ENCODE peak calls at places on chromosomes 12 and 14, in four cellular contexts. D is activated CD4-positive, alpha-beta T cell treated with anti-CD3 and anti-CD28 coated beads for 24 hours; E is Peyer's patch; P is activated T-cell treated with anti-CD3 and anti-CD28 coated beads for 1 hour. I is an unnamed sample.

GRCh38 chr12:123886931-123887582 is 85.6 kb downstream of the CCDC92 start:
- DNase-seq in D (no peak), E (no peak), P (no peak), I (no peak)

GRCh38 chr12:46382974-46383653 is 10.5 kb upstream of the SLC38A2 start:
- DNase-seq in D (peak), E (peak), P (peak), I (peak)

GRCh38 chr14:54642950-54643695 is 76.2 kb downstream of the SAMD4A start:
- DNase-seq in E (no peak), D (no peak), P (no peak), I (no peak)

GRCh38 chr12:101230547-101230946 is 20.5 kb upstream of the SLC5A8 start:
- DNase-seq in E (no peak), P (no peak), D (no peak), I (no peak)

GRCh38 chr12:108752387-108752786 is 21.1 kb upstream of the CORO1C start:
- DNase-seq in E (no peak), P (no peak), D (no peak), I (no peak)

GRCh38 chr14:67583711-67584644 is 16.1 kb downstream of the PIGH start:
- DNase-seq in D (no peak), E (peak), P (no peak), I (peak)

GRCh38 chr12:90621927-90622326 is 333.0 kb downstream of the CCER1 start:
- DNase-seq in P (no peak), E (no peak), D (no peak), I (no peak)

GRCh38 chr12:92419201-92419600 is 273.6 kb upstream of the BTG1 start:
- DNase-seq in D (no peak), P (no peak), E (no peak), I (no peak)

GRCh38 chr14:64950889-64951288 is 8.3 kb upstream of the GPX2 start:
- DNase-seq in E (no peak), D (no peak), P (no peak), I (no peak)

GRCh38 chr12:121568971-121569808 is 11.6 kb downstream of the KDM2B start:
- DNase-seq in P (no peak), E (no peak), D (no peak), I (no peak)

GRCh38 chr12:14252697-14253096 is 112.8 kb upstream of the ATF7IP start:
- DNase-seq in P (no peak), E (no peak), D (no peak), I (no peak)

GRCh38 chr14:68409355-68409754 is 383.5 kb downstream of the ZFP36L1 start:
- DNase-seq in E (no peak), D (no peak), P (no peak), I (no peak)

GRCh38 chr14:100532916-100533630 is 54.1 kb downstream of the BEGAIN start:
- DNase-seq in P (no peak), D (no peak), E (peak), I (peak)

GRCh38 chr12:8075935-8076334 is 6.1 kb upstream of the NECAP1 start:
- DNase-seq in P (no peak), D (no peak), E (no peak), I (no peak)

GRCh38 chr12:22282283-22282682 is 52.2 kb downstream of the ST8SIA1 start:
- DNase-seq in E (no peak), D (no peak), P (no peak), I (no peak)

GRCh38 chr12:111063296-111064026 is 143.1 kb upstream of the MYL2 start:
- DNase-seq in P (no peak), D (no peak), E (no peak), I (no peak)

GRCh38 chr12:65962921-65963883 is 138.9 kb downstream of the HMGA2 start:
- DNase-seq in D (peak), P (no peak), E (no peak), I (peak)

GRCh38 chr12:96233941-96234461 is 39.8 kb downstream of the ELK3 start:
- DNase-seq in E (peak), D (no peak), P (no peak), I (peak)

GRCh38 chr12:51269174-51270066 is 795 bp downstream of the SMAGP start:
- DNase-seq in E (peak), D (peak), P (peak), I (peak)

GRCh38 chr14:93747102-93747501 is 41.2 kb downstream of the PRIMA1 start:
- DNase-seq in D (no peak), E (no peak), P (no peak), I (no peak)

GRCh38 chr12:47884501-47884900 is 20.3 kb downstream of the VDR start:
- DNase-seq in E (no peak), D (no peak), P (no peak), I (no peak)

I was measured in colonic mucosa.